ENCODE peak calls at places on chromosomes 5 and 9, in nine cellular contexts. G is AG10803, L is brain microvascular endothelial cell, B is WERI-Rb-1, F is Peyer's patch, Y is heart left ventricle, D is BJ, K is HFF-Myc, W is breast epithelium. R is an unnamed sample.

GRCh38 chr9:129640086-129640870 is 1.7 kb downstream of the ASB6 start:
- DNase-seq in G (no peak), L (no peak), B (peak), F (no peak), Y (no peak), D (no peak), K (no peak), W (no peak), R (peak)

GRCh38 chr9:133131506-133131905 is 10.5 kb upstream of the RALGDS start:
- DNase-seq in G (no peak), L (no peak), B (no peak), F (no peak), Y (no peak), D (no peak), K (no peak), W (no peak), R (no peak)

GRCh38 chr9:83572524-83572923 is 34.3 kb upstream of the FRMD3 start:
- DNase-seq in G (peak), L (peak), B (no peak), F (no peak), Y (no peak), D (no peak), K (no peak), W (no peak), R (no peak)

GRCh38 chr5:159510282-159510681 is 180.0 kb upstream of the IL12B start:
- DNase-seq in G (peak), L (peak), B (no peak), F (peak), Y (peak), D (peak), K (peak), W (peak), R (no peak)

GRCh38 chr5:65262590-65263189 is 219.0 kb downstream of the ADAMTS6 start:
- DNase-seq in G (peak), L (peak), B (no peak), F (no peak), Y (peak), D (peak), K (peak), W (no peak), R (no peak)

GRCh38 chr9:98990181-98990870 is 46.6 kb downstream of the COL15A1 start:
- DNase-seq in G (no peak), L (no peak), B (no peak), F (no peak), Y (peak), D (no peak), K (no peak), W (no peak), R (no peak)

GRCh38 chr5:150777685-150778084 is 872 bp upstream of the SMIM3 start:
- DNase-seq in G (no peak), L (no peak), B (no peak), F (no peak), Y (no peak), D (no peak), K (no peak), W (no peak), R (no peak)

GRCh38 chr9:99863955-99864354 is 42.3 kb downstream of the NR4A3 start:
- DNase-seq in G (no peak), L (no peak), B (no peak), F (no peak), Y (no peak), D (no peak), K (no peak), W (no peak), R (no peak)

GRCh38 chr9:122318284-122318683 is 52.5 kb upstream of the PTGS1 start:
- DNase-seq in G (peak), L (no peak), B (no peak), F (no peak), Y (no peak), D (no peak), K (no peak), W (no peak), R (no peak)

GRCh38 chr9:134829356-134829937 is 51.2 kb upstream of the FCN2 start:
- DNase-seq in G (no peak), L (no peak), B (no peak), F (no peak), Y (no peak), D (no peak), K (no peak), W (no peak), R (no peak)
- H3K4me3 ChIP-seq in G (no peak), L (no peak), B (no peak), F (no peak), Y (no peak), D (no peak), K (no peak), W (no peak), R (no peak)

DNA sequence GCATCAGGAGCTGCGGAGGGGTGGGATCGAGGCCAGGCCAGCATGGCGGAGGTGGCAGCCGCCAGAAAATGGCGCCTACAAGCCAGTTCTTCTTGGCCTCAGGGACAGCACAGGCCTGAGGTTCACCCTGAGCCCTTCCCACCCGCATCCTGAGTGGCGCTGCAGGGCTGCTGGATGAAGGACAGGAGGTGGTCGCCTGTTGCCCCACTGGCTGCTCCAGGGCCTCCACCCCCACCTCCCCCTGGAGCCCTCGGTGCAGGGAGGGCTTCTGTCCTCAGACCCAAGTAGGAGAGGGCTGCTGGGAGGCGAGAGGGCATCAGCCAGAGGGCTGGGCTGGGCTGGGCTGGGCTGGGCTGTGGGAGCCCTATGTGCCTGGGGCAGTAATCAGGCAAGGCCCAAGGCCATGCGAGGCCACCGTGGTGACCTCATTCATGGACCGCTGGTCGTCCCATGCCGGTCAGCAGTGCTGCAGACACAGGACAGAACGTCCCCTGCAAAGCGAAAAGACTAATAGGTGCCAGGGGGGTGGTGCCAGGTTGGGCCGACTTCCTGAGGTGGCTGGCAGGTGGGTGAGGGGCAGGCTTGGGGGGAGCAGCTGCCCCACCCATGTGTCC is 13.8 kb downstream of the GPSM1 start:
- DNase-seq in G (no peak), L (no peak), B (no peak), F (no peak), Y (no peak), D (no peak), K (no peak), W (no peak), R (no peak)
- TF ChIP-seq CTCF in G (no peak), L (no peak), B (no peak), F (no peak), Y (no peak), D (no peak), K (no peak), W (no peak), R (no peak)

DNA sequence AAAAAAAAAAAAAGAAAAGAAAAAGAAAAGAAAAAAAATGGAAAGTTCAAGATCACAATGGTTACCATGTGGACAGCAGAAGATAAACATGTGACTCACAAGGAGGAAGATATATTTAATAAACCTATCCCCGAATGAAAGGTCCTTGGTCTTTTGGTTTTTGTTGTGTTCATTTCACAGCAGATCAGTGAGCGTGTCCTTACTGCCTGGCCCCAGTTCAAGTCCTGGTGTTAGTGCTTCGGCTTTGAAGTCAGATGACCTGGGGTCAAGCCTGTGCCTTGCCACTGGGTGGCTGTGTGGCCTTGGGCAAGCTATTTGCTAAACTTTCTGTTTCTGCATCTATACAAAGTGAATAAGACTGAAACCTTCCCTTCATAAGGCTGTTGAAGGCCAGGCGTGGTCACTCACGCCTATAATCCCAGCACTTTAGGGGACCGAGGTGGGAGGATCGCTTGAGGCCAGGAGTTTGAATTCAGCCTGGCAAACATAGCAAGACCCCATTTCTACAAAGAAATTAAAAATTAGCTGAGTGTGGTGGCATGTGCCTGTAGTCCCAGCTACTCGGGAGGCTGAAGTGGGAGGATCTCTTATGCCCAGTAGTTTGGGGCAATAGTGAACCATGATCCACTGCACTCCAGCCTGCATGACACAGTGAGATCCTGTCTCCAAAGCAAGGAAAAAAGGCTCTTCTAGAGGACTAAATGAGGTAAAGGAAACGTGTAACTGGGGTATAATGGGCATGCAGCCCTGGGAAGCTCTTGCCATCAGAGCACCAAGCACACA is 94.5 kb upstream of the SPATA31D4 start:
- DNase-seq in G (peak), L (no peak), B (no peak), F (no peak), Y (no peak), D (no peak), K (no peak), W (no peak), R (peak)
- H3K4me3 ChIP-seq in G (no peak), L (no peak), B (no peak), F (no peak), Y (no peak), D (no peak), K (no peak), W (no peak), R (no peak)

GRCh38 chr5:169335806-169336205 is 34.9 kb upstream of the SLIT3 start:
- DNase-seq in G (no peak), L (no peak), B (no peak), F (no peak), Y (no peak), D (no peak), K (no peak), W (no peak), R (no peak)

GRCh38 chr5:169336234-169336633 is 35.3 kb upstream of the SLIT3 start:
- DNase-seq in G (no peak), L (no peak), B (no peak), F (no peak), Y (no peak), D (no peak), K (no peak), W (no peak), R (no peak)

GRCh38 chr5:169328401-169328800 is 27.5 kb upstream of the SLIT3 start:
- DNase-seq in G (no peak), L (no peak), B (no peak), F (no peak), Y (no peak), D (no peak), K (no peak), W (no peak), R (no peak)

GRCh38 chr5:169331292-169331852 is 30.4 kb upstream of the SLIT3 start:
- DNase-seq in G (peak), L (no peak), B (no peak), F (no peak), Y (no peak), D (no peak), K (no peak), W (no peak), R (no peak)
- TF ChIP-seq CTCF in G (peak), L (peak), B (no peak), F (no peak), Y (no peak), D (peak), K (peak), W (no peak), R (peak)

GRCh38 chr9:5918460-5918859 is 27.8 kb downstream of the MLANA start:
- DNase-seq in G (no peak), L (no peak), B (no peak), F (no peak), Y (no peak), D (no peak), K (no peak), W (no peak), R (no peak)
- H3K4me3 ChIP-seq in G (no peak), L (no peak), B (no peak), F (no peak), Y (no peak), D (no peak), K (no peak), W (no peak), R (no peak)

DNA sequence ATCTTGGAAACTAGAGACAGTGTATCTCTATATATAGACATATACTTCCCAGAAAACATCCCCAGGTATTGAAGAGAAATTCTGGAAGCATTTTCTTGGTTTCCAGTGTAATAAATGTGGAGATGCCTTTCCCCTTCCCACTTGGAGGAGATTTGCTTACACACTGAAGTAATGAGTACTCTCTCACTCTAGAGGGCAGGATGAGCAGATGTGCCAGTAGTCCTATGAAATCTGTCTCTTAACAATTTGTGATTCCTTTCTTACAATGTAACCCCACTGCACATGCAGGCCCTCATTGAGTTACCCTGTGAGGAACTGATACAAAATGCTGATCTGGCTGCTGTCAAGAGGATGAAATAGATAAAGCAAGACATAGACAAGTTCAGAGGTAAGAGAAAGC is 567.2 kb downstream of the SLCO4C1 start:
- DNase-seq in G (no peak), L (no peak), B (no peak), F (no peak), Y (no peak), D (no peak), K (no peak), W (no peak), R (no peak)
- TF ChIP-seq CTCF in G (no peak), L (no peak), B (peak), F (no peak), Y (no peak), D (no peak), K (no peak), W (no peak), R (peak)